ENCODE peak calls at places on chromosomes 2 and 18, in seven cellular contexts. N is cerebellum; G is GM10248; C is stimulated activated CD4-positive, alpha-beta T cell treated with anti-CD3 and anti-CD28 coated beads, Interleukin-2, amount 100 ng/mL, for 48 hours; H is activated gamma-delta T cell treated with Interleukin-2 at 50 U/mL for 16 hours; U is naive thymus-derived CD4-positive, alpha-beta T cell; Z is T-helper 2 cell. I is an unnamed sample.

GRCh38 chr2:69784228-69784627 is 42.3 kb downstream of the ANXA4 start:
- DNase-seq in N (no peak), G (no peak), C (no peak), H (no peak), U (no peak), Z (no peak), I (no peak)

GRCh38 chr18:23458830-23459529 is 5.9 kb downstream of the RIOK3 start:
- DNase-seq in N (no peak), G (no peak), C (no peak), H (no peak), U (no peak), Z (no peak), I (no peak)

GRCh38 chr2:43818761-43819160 is 19.9 kb downstream of the ABCG5 start:
- DNase-seq in N (no peak), G (no peak), C (no peak), H (no peak), U (no peak), Z (no peak), I (no peak)

GRCh38 chr2:132980304-132980703 is 310.3 kb upstream of the LYPD1 start:
- DNase-seq in N (no peak), G (no peak), C (no peak), H (no peak), U (no peak), Z (no peak), I (no peak)

GRCh38 chr2:138356178-138356577 is 145.4 kb upstream of the SPOPL start:
- DNase-seq in N (no peak), G (no peak), C (no peak), H (no peak), U (no peak), Z (no peak), I (no peak)

GRCh38 chr2:84373391-84373790 is 85.7 kb downstream of the SUCLG1 start:
- DNase-seq in N (no peak), G (no peak), C (no peak), H (no peak), U (no peak), Z (no peak), I (no peak)

GRCh38 chr2:77807531-77808215 is 285.5 kb upstream of the LRRTM4 start:
- DNase-seq in N (no peak), G (no peak), C (no peak), H (no peak), U (no peak), Z (no peak), I (no peak)

GRCh38 chr2:65070856-65071255 is 14.6 kb downstream of the CEP68 start:
- DNase-seq in N (no peak), G (no peak), C (no peak), H (no peak), U (no peak), Z (no peak), I (no peak)

GRCh38 chr2:183207110-183207509 is 82.9 kb downstream of the NUP35 start:
- DNase-seq in N (no peak), G (no peak), C (no peak), H (no peak), U (no peak), Z (no peak), I (no peak)

GRCh38 chr2:218081063-218081462 is 12.0 kb downstream of the RUFY4 start:
- DNase-seq in N (no peak), G (peak), C (no peak), H (no peak), U (no peak), Z (no peak), I (no peak)

GRCh38 chr2:1709970-1710560 is 34.2 kb downstream of the PXDN start:
- DNase-seq in N (no peak), G (no peak), C (no peak), H (no peak), U (no peak), Z (no peak), I (no peak)

GRCh38 chr2:43312751-43313641 is 86.6 kb upstream of the ZFP36L2 start:
- DNase-seq in N (peak), G (no peak), C (no peak), H (no peak), U (no peak), Z (no peak), I (no peak)

GRCh38 chr2:62149708-62150107 is 46.2 kb upstream of the B3GNT2 start:
- DNase-seq in N (no peak), G (no peak), C (no peak), H (no peak), U (no peak), Z (no peak), I (peak)

GRCh38 chr2:164073053-164073757 is 337.4 kb upstream of the FIGN start:
- DNase-seq in N (no peak), G (no peak), C (no peak), H (no peak), U (no peak), Z (no peak), I (no peak)

GRCh38 chr18:58661423-58661822 is 9.8 kb upstream of the MALT1 start:
- DNase-seq in N (no peak), G (no peak), C (no peak), H (no peak), U (no peak), Z (no peak), I (no peak)

GRCh38 chr2:45256867-45257641 is 247.8 kb upstream of the SIX2 start:
- DNase-seq in N (no peak), G (no peak), C (no peak), H (no peak), U (no peak), Z (no peak), I (no peak)